ENCODE peak calls at places on chromosomes 6 and 20, in eight cellular contexts. T is cardiac muscle cell; K is stimulated activated CD4-positive, alpha-beta T cell treated with anti-CD3 and anti-CD28 coated beads, Interleukin-4, amount 100 ng/mL, for 24 hours; V is T-helper 2 cell treated with Interferon-gamma antibody and Interleukin-4, amounts not matched to agents 5 μg/mL and 100 μg/mL, for 36 hours; U is activated CD8-positive, alpha-beta memory T cell treated with anti-CD3 and anti-CD28 coated beads for 48 hours; I is HS-5; O is naive thymus-derived CD8-positive, alpha-beta T cell; B is GM13977. X is an unnamed sample.

GRCh38 chr6:24664049-24664987 is 2.4 kb downstream of the TDP2 start:
- DNase-seq in I (no peak), B (no peak), O (no peak), U (no peak), V (no peak), T (no peak), K (no peak), X (no peak)

GRCh38 chr20:32433311-32434021 is 75.3 kb downstream of the ASXL1 start:
- DNase-seq in K (no peak), T (no peak), I (no peak), V (no peak), U (no peak), B (peak; percentile 23), O (no peak), X (no peak)

GRCh38 chr6:79180082-79180481 is 54.4 kb downstream of the HMGN3 start:
- DNase-seq in B (no peak), U (no peak), I (no peak), O (no peak), T (no peak), V (no peak), K (no peak), X (no peak)

GRCh38 chr6:156391379-156391777 is 385.8 kb upstream of the ARID1B start:
- DNase-seq in O (no peak), V (no peak), K (no peak), B (no peak), U (no peak), T (no peak), I (no peak), X (no peak)

GRCh38 chr6:583639-584038 is 73.3 kb downstream of the HUS1B start:
- DNase-seq in O (no peak), I (no peak), U (no peak), V (no peak), T (peak; percentile 31), B (no peak), K (no peak), X (no peak)

GRCh38 chr6:137216106-137216505 is 3.1 kb downstream of the IFNGR1 start:
- DNase-seq in I (no peak), O (no peak), U (no peak), T (no peak), K (no peak), B (no peak), V (no peak), X (no peak)

GRCh38 chr20:31595654-31596411 is 9.3 kb upstream of the ID1 start:
- DNase-seq in V (no peak), T (peak; percentile 55), B (no peak), U (no peak), I (peak; percentile 81), K (no peak), O (no peak), X (peak; percentile 79)

GRCh38 chr20:49283176-49283702 is 5.4 kb upstream of the ZNFX1 start:
- DNase-seq in K (no peak), B (no peak), U (no peak), I (no peak), V (no peak), T (no peak), O (no peak), X (no peak)

GRCh38 chr6:91376686-91377085 is 789.8 kb upstream of the MAP3K7 start:
- DNase-seq in T (no peak), I (no peak), O (no peak), U (no peak), B (no peak), K (no peak), V (no peak), X (no peak)

GRCh38 chr20:3689978-3690377 is 8.2 kb upstream of the ADAM33 start:
- DNase-seq in U (no peak), O (no peak), B (no peak), T (no peak), K (no peak), I (no peak), V (no peak), X (no peak)

GRCh38 chr20:61353261-61353995 is 101.4 kb downstream of the CDH4 start:
- DNase-seq in V (no peak), B (no peak), O (no peak), U (no peak), T (no peak), I (peak; percentile 49), K (no peak), X (no peak)

GRCh38 chr6:81749704-81750103 is 2.8 kb downstream of the TENT5A start:
- DNase-seq in T (peak; percentile 37), K (no peak), U (no peak), B (no peak), O (no peak), V (no peak), I (no peak), X (no peak)

GRCh38 chr20:258963-259362 is 1.4 kb downstream of the DEFB132 start:
- DNase-seq in O (no peak), T (no peak), U (no peak), I (no peak), V (no peak), B (no peak), K (no peak), X (no peak)

GRCh38 chr6:135850882-135851281 is 619 bp upstream of the PDE7B start:
- DNase-seq in O (no peak), V (no peak), T (no peak), U (no peak), B (no peak), I (no peak), K (no peak), X (no peak)

GRCh38 chr6:17334265-17334664 is 53.1 kb downstream of the RBM24 start:
- DNase-seq in B (no peak), K (no peak), T (no peak), O (no peak), I (no peak), V (no peak), U (no peak), X (no peak)

GRCh38 chr20:33689973-33690372 is 3.8 kb upstream of the E2F1 start:
- DNase-seq in V (peak; percentile 67), U (no peak), B (no peak), T (no peak), I (peak; percentile 26), O (peak; percentile 81), K (peak; percentile 54), X (no peak)

GRCh38 chr6:107894821-107895396 is 63.1 kb downstream of the SEC63 start:
- DNase-seq in B (no peak), V (no peak), U (no peak), K (no peak), T (no peak), I (no peak), O (no peak), X (no peak)

GRCh38 chr6:116101298-116101718 is 655 bp downstream of the NT5DC1 start:
- DNase-seq in I (no peak), V (no peak), K (no peak), B (no peak), T (no peak), O (peak; percentile 81), U (peak; percentile 48), X (no peak)

GRCh38 chr6:129329677-129330076 is 380.3 kb downstream of the ARHGAP18 start:
- DNase-seq in U (no peak), K (no peak), B (no peak), T (no peak), V (no peak), I (no peak), O (no peak), X (no peak)

GRCh38 chr20:24910461-24910860 is 38.6 kb upstream of the CST7 start:
- DNase-seq in V (no peak), O (no peak), B (no peak), U (no peak), T (no peak), K (no peak), I (no peak), X (no peak)

GRCh38 chr6:135869857-135870256 is 18.4 kb downstream of the PDE7B start:
- DNase-seq in I (no peak), V (peak; percentile 40), T (no peak), U (no peak), B (no peak), O (no peak), K (no peak), X (no peak)

GRCh38 chr20:62878244-62879030 is 16.8 kb upstream of the TCFL5 start:
- DNase-seq in I (no peak), T (no peak), K (no peak), O (no peak), U (no peak), B (no peak), V (no peak), X (no peak)

GRCh38 chr6:14211596-14211961 is 94.0 kb downstream of the CD83 start:
- DNase-seq in U (no peak), B (peak; percentile 49), O (no peak), V (no peak), K (no peak), T (peak; percentile 80), I (no peak), X (no peak)

GRCh38 chr20:23361108-23361650 is 803 bp upstream of the GZF1 start:
- DNase-seq in B (no peak), K (no peak), V (no peak), T (no peak), O (no peak), U (no peak), I (no peak), X (no peak)

GRCh38 chr6:47400581-47400980 is 77.0 kb upstream of the CD2AP start:
- DNase-seq in I (no peak), O (no peak), V (no peak), B (no peak), K (no peak), T (no peak), U (no peak), X (no peak)

GRCh38 chr20:4059631-4060030 is 44.3 kb upstream of the RNF24 start:
- DNase-seq in T (no peak), B (no peak), V (no peak), K (no peak), U (no peak), O (no peak), I (no peak), X (no peak)

GRCh38 chr6:30913721-30914075 is 340 bp upstream of the VARS2 start:
- DNase-seq in B (no peak), K (no peak), O (no peak), V (no peak), T (peak; percentile 7), U (no peak), I (no peak), X (no peak)

GRCh38 chr6:14200047-14200446 is 82.5 kb downstream of the CD83 start:
- DNase-seq in B (no peak), O (no peak), I (no peak), U (no peak), V (no peak), T (no peak), K (no peak), X (no peak)

X was measured in GOT3.